ENCODE peak calls at places on chromosomes 13 and 19, in four cellular contexts. T is HAP-1; R is tibial artery; Z is stimulated activated CD4-positive, alpha-beta T cell treated with anti-CD3 and anti-CD28 coated beads, Interleukin-15, amount 100 ng/mL, for 1 hour. U is an unnamed sample.

GRCh38 chr13:98466634-98467236 is 110.2 kb downstream of the STK24 start:
- DNase-seq in Z (no peak), T (peak), R (peak), U (no peak)

GRCh38 chr13:22432690-22433089 is 748.1 kb upstream of the SGCG start:
- DNase-seq in R (no peak), Z (no peak), T (no peak), U (no peak)

GRCh38 chr13:78137404-78138142 is 218.9 kb upstream of the EDNRB start:
- DNase-seq in Z (no peak), T (peak), R (no peak), U (no peak)

GRCh38 chr19:33325920-33326319 is 23.6 kb upstream of the CEBPA start:
- DNase-seq in R (peak), T (no peak), Z (no peak), U (no peak)

GRCh38 chr19:5691205-5691929 is 1.3 kb downstream of the RPL36 start:
- DNase-seq in Z (no peak), T (peak), R (no peak), U (no peak)

GRCh38 chr13:28564030-28564429 is 69.1 kb upstream of the FLT1 start:
- DNase-seq in T (no peak), R (no peak), Z (no peak), U (no peak)

GRCh38 chr19:49889687-49890348 is 6.9 kb downstream of the IL4I1 start:
- DNase-seq in T (no peak), Z (peak), R (peak), U (no peak)

GRCh38 chr13:41467546-41467945 is 10.2 kb downstream of the RGCC start:
- DNase-seq in Z (no peak), R (no peak), T (no peak), U (no peak)

GRCh38 chr19:49497047-49497789 is 984 bp downstream of the RPS11 start:
- DNase-seq in R (no peak), Z (peak), T (peak), U (no peak)

GRCh38 chr19:55373318-55373992 is 3.2 kb upstream of the TMEM190 start:
- DNase-seq in Z (no peak), R (no peak), T (no peak), U (no peak)

GRCh38 chr19:35766571-35767104 is 8.7 kb downstream of the PROSER3 start:
- DNase-seq in R (no peak), Z (no peak), T (no peak), U (no peak)

GRCh38 chr19:58557253-58558065 is 952 bp downstream of the UBE2M start:
- DNase-seq in T (no peak), Z (no peak), R (peak), U (no peak)

GRCh38 chr13:57045816-57046691 is 94.7 kb upstream of the PRR20A start:
- DNase-seq in R (no peak), T (peak), Z (no peak), U (no peak)

GRCh38 chr13:113654591-113655357 is 3.2 kb downstream of the ATP4B start:
- DNase-seq in Z (no peak), T (no peak), R (peak), U (no peak)

GRCh38 chr13:27933580-27934328 is 14.0 kb downstream of the PDX1 start:
- DNase-seq in R (no peak), Z (no peak), T (no peak), U (no peak)

GRCh38 chr13:40622761-40623160 is 43.7 kb downstream of the FOXO1 start:
- DNase-seq in Z (no peak), R (no peak), T (peak), U (no peak)

GRCh38 chr13:20185657-20186056 is 7.1 kb downstream of the GJB2 start:
- DNase-seq in R (no peak), Z (no peak), T (no peak), U (no peak)

GRCh38 chr13:58858870-58859371 is 1227.4 kb downstream of the PCDH17 start:
- DNase-seq in R (no peak), Z (no peak), T (no peak), U (no peak)

GRCh38 chr19:33217881-33218280 is 7.8 kb downstream of the SLC7A10 start:
- DNase-seq in Z (no peak), T (no peak), R (no peak), U (no peak)

GRCh38 chr13:22454586-22454985 is 726.2 kb upstream of the SGCG start:
- DNase-seq in T (no peak), R (no peak), Z (no peak), U (no peak)

GRCh38 chr19:38719761-38720558 is 24.3 kb downstream of the CAPN12 start:
- DNase-seq in Z (no peak), T (no peak), R (no peak), U (no peak)

GRCh38 chr13:98775844-98776598 is 23.5 kb upstream of the SLC15A1 start:
- DNase-seq in Z (no peak), T (no peak), R (no peak), U (no peak)

GRCh38 chr19:43464089-43464775 is 1.2 kb downstream of the LYPD3 start:
- DNase-seq in R (peak), T (peak), Z (no peak), U (no peak)

GRCh38 chr19:33950141-33950805 is 153.6 kb downstream of the KCTD15 start:
- DNase-seq in Z (no peak), R (peak), T (no peak), U (no peak)

GRCh38 chr19:49019242-49019932 is 2.5 kb upstream of the LHB start:
- DNase-seq in R (no peak), T (peak), Z (peak), U (no peak)

GRCh38 chr13:101190337-101190736 is 226.0 kb downstream of the NALCN start:
- DNase-seq in T (no peak), Z (no peak), R (no peak), U (no peak)

GRCh38 chr19:54449701-54450069 is 686 bp downstream of the LENG8 start:
- DNase-seq in Z (no peak), T (no peak), R (no peak), U (no peak)

GRCh38 chr13:97231832-97232201 is 9.7 kb downstream of the MBNL2 start:
- DNase-seq in R (no peak), T (no peak), Z (no peak), U (no peak)

GRCh38 chr13:111531505-111531904 is 211.1 kb downstream of the TEX29 start:
- DNase-seq in R (no peak), T (peak), Z (no peak), U (no peak)

GRCh38 chr13:31320946-31321345 is 121.2 kb downstream of the B3GLCT start:
- DNase-seq in R (no peak), T (no peak), Z (no peak), U (no peak)

GRCh38 chr19:15442142-15442920 is 7.4 kb downstream of the WIZ start:
- DNase-seq in Z (no peak), T (no peak), R (no peak), U (no peak)

GRCh38 chr13:41955605-41956004 is 5.3 kb downstream of the VWA8 start:
- DNase-seq in R (no peak), T (no peak), Z (no peak), U (no peak)

GRCh38 chr19:47790398-47790814 is 11.9 kb downstream of the SELENOW start:
- DNase-seq in T (peak), Z (peak), R (peak), U (peak)

GRCh38 chr13:112210401-112210800 is 143.5 kb downstream of the SOX1 start:
- DNase-seq in Z (no peak), R (no peak), T (no peak), U (no peak)

GRCh38 chr19:19451429-19452240 is 46.2 kb downstream of the GATAD2A start:
- DNase-seq in T (no peak), Z (no peak), R (no peak), U (no peak)

GRCh38 chr19:47729468-47729798 is 15.9 kb upstream of the NOP53 start:
- DNase-seq in T (no peak), R (peak), Z (no peak), U (no peak)

U was measured in GOT3.